ENCODE peak calls at places on chromosomes 2 and 18, in five cellular contexts. C is Calu3; K is uterus; G is stimulated activated CD4-positive, alpha-beta T cell treated with anti-CD3 and anti-CD28 coated beads, Interleukin-1b, Interleukin-23, amount 100 ng/mL, for 24 hours; O is fibroblast of mammary gland. I is an unnamed sample.

GRCh38 chr2:113248997-113249770 is 29.5 kb downstream of the PAX8 start:
- DNase-seq in K (peak), C (peak), O (peak), G (peak), I (peak)

GRCh38 chr2:191942114-191943103 is 95.5 kb upstream of the CAVIN2 start:
- DNase-seq in O (no peak), C (no peak), K (peak), G (no peak), I (no peak)

GRCh38 chr2:46601328-46601963 is 122.1 kb downstream of the TMEM247 start:
- DNase-seq in G (no peak), C (no peak), O (peak), K (no peak), I (no peak)

GRCh38 chr2:7792031-7792651 is 874.9 kb downstream of the RNF144A start:
- DNase-seq in K (no peak), C (peak), O (no peak), G (no peak), I (no peak)

GRCh38 chr2:24822049-24822706 is 29.0 kb downstream of the CENPO start:
- DNase-seq in G (no peak), O (no peak), K (peak), C (no peak), I (no peak)

GRCh38 chr2:116319935-116320334 is 1494.6 kb upstream of the DDX18 start:
- DNase-seq in G (no peak), K (no peak), O (no peak), C (no peak), I (no peak)

GRCh38 chr2:133262888-133263287 is 305.4 kb downstream of the NCKAP5 start:
- DNase-seq in K (no peak), G (no peak), O (no peak), C (peak), I (no peak)

GRCh38 chr2:135991861-135992260 is 6.4 kb upstream of the DARS1 start:
- DNase-seq in K (no peak), G (no peak), O (no peak), C (no peak), I (no peak)

GRCh38 chr2:201228912-201229290 is 31.4 kb upstream of the CASP8 start:
- DNase-seq in G (no peak), K (no peak), O (no peak), C (no peak), I (no peak)

GRCh38 chr2:105760191-105760590 is 15.5 kb downstream of the NCK2 start:
- DNase-seq in G (no peak), C (no peak), O (no peak), K (no peak), I (no peak)

GRCh38 chr2:15096873-15097272 is 464.3 kb downstream of the NBAS start:
- DNase-seq in O (peak), G (no peak), K (no peak), C (no peak), I (no peak)

GRCh38 chr2:146917430-146918037 is 927.3 kb upstream of the ACVR2A start:
- DNase-seq in C (no peak), O (peak), G (no peak), K (no peak), I (no peak)

GRCh38 chr18:35345460-35345921 is 1.3 kb upstream of the ZNF24 start:
- DNase-seq in O (no peak), C (no peak), G (no peak), K (no peak), I (no peak)

GRCh38 chr2:8551622-8552074 is 130.2 kb upstream of the ID2 start:
- DNase-seq in G (no peak), K (peak), O (no peak), C (no peak), I (no peak)

GRCh38 chr2:39433586-39434195 is 3.4 kb downstream of the MAP4K3 start:
- DNase-seq in G (no peak), K (no peak), C (no peak), O (peak), I (no peak)

GRCh38 chr2:191899442-191899841 is 52.6 kb upstream of the CAVIN2 start:
- DNase-seq in K (peak), O (peak), G (no peak), C (no peak), I (no peak)

GRCh38 chr2:232388324-232388891 is 9.9 kb downstream of the ALPP start:
- DNase-seq in K (no peak), C (no peak), G (no peak), O (no peak), I (no peak)

GRCh38 chr2:72116081-72116533 is 31.6 kb downstream of the CYP26B1 start:
- DNase-seq in O (no peak), K (no peak), G (no peak), C (peak), I (no peak)

GRCh38 chr18:41199212-41199611 is 755.8 kb upstream of the PIK3C3 start:
- DNase-seq in C (no peak), G (no peak), O (no peak), K (no peak), I (no peak)

GRCh38 chr2:68375522-68376040 is 10.5 kb downstream of the PLEK start:
- DNase-seq in G (no peak), C (no peak), K (no peak), O (no peak), I (no peak)

GRCh38 chr2:19823507-19823906 is 78.3 kb downstream of the TTC32 start:
- DNase-seq in O (no peak), G (no peak), C (no peak), K (no peak), I (no peak)

GRCh38 chr2:179701524-179702110 is 159.8 kb downstream of the ZNF385B start:
- DNase-seq in O (peak), K (no peak), C (no peak), G (no peak), I (no peak)

GRCh38 chr2:106851055-106851454 is 34.9 kb downstream of the ST6GAL2 start:
- DNase-seq in C (no peak), K (no peak), G (no peak), O (no peak), I (no peak)

GRCh38 chr18:2715990-2716389 is 60.5 kb downstream of the SMCHD1 start:
- DNase-seq in K (no peak), G (no peak), C (no peak), O (peak), I (no peak)